ENCODE peak calls at places on chromosomes 16 and 17, in eight cellular contexts. C, B, P, A, U, J, S and X are unnamed samples.

GRCh38 chr17:47720754-47721533 is 12.1 kb upstream of the TBX21 start:
- DNase-seq in S (peak; percentile 41), C (peak; percentile 96), P (peak; percentile 48), U (no peak), A (no peak), J (no peak), B (peak; percentile 90), X (no peak)

GRCh38 chr17:32386844-32387243 is 36.9 kb downstream of the ZNF207 start:
- DNase-seq in S (no peak), U (no peak), C (no peak), B (no peak), A (no peak), J (no peak), P (no peak), X (no peak)

GRCh38 chr16:8565498-8565897 is 24.8 kb downstream of the TMEM114 start:
- DNase-seq in C (no peak), A (no peak), J (no peak), S (no peak), U (no peak), P (no peak), B (no peak), X (no peak)

GRCh38 chr17:36625188-36625587 is 23.8 kb downstream of the MRM1 start:
- DNase-seq in U (no peak), J (no peak), S (no peak), A (no peak), B (no peak), C (no peak), P (no peak), X (no peak)

GRCh38 chr17:65163990-65164495 is 26.9 kb downstream of the RGS9 start:
- DNase-seq in C (peak; percentile 18), J (no peak), A (no peak), S (no peak), P (peak; percentile 66), U (no peak), B (peak; percentile 51), X (no peak)

GRCh38 chr17:1186923-1187771 is 7.4 kb upstream of the ABR start:
- DNase-seq in S (peak; percentile 86), U (no peak), C (peak; percentile 43), P (peak; percentile 84), B (peak; percentile 73), J (peak; percentile 94), A (no peak), X (peak; percentile 61)

GRCh38 chr16:11665071-11665491 is 3.2 kb upstream of the SNN start:
- DNase-seq in S (no peak), P (no peak), A (no peak), J (peak; percentile 62), U (no peak), C (no peak), B (no peak), X (no peak)

GRCh38 chr16:24668481-24669001 is 60.9 kb upstream of the TNRC6A start:
- DNase-seq in U (no peak), A (peak; percentile 33), J (peak; percentile 45), B (peak; percentile 50), S (no peak), C (no peak), P (peak; percentile 57), X (no peak)

GRCh38 chr17:13704333-13704732 is 102.6 kb upstream of the HS3ST3A1 start:
- DNase-seq in C (no peak), S (no peak), U (no peak), A (no peak), P (peak; percentile 73), J (no peak), B (no peak), X (no peak)

GRCh38 chr16:31352344-31353115 is 2.4 kb upstream of the ITGAX start:
- DNase-seq in J (no peak), P (no peak), U (no peak), A (no peak), B (peak; percentile 45), C (no peak), S (no peak), X (no peak)

GRCh38 chr17:44307387-44308186 is 814 bp upstream of the RUNDC3A start:
- DNase-seq in C (no peak), B (no peak), P (peak; percentile 37), U (peak; percentile 41), J (no peak), A (no peak), S (peak; percentile 67), X (peak; percentile 55)

GRCh38 chr16:77723108-77723514 is 797 bp downstream of the NUDT7 start:
- DNase-seq in B (no peak), C (no peak), S (no peak), P (peak; percentile 31), J (peak; percentile 55), U (no peak), A (no peak), X (no peak)

GRCh38 chr16:23185661-23186060 is 3.1 kb downstream of the SCNN1G start:
- DNase-seq in B (no peak), C (no peak), S (no peak), A (no peak), P (no peak), J (no peak), U (no peak), X (no peak)

GRCh38 chr17:57211010-57211411 is 45.3 kb upstream of the MSI2 start:
- DNase-seq in A (no peak), S (no peak), J (no peak), P (no peak), B (no peak), C (no peak), U (no peak), X (no peak)

GRCh38 chr16:27617678-27618077 is 67.7 kb downstream of the KATNIP start:
- DNase-seq in U (no peak), J (no peak), A (no peak), C (no peak), B (no peak), P (no peak), S (no peak), X (no peak)

GRCh38 chr17:82926716-82927115 is 86.9 kb upstream of the ZNF750 start:
- DNase-seq in J (peak; percentile 25), U (no peak), A (no peak), P (no peak), C (no peak), B (no peak), S (no peak), X (no peak)

GRCh38 chr17:32323784-32324590 is 18.0 kb downstream of the C17orf75 start:
- DNase-seq in A (no peak), S (no peak), P (peak; percentile 34), J (no peak), U (no peak), B (no peak), C (no peak), X (no peak)

GRCh38 chr17:46877466-46877865 is 26.1 kb downstream of the WNT9B start:
- DNase-seq in J (no peak), U (no peak), P (no peak), S (no peak), C (no peak), B (no peak), A (no peak), X (no peak)

GRCh38 chr17:31841850-31842415 is 17.1 kb downstream of the COPRS start:
- DNase-seq in B (no peak), P (no peak), J (no peak), U (no peak), A (no peak), C (no peak), S (no peak), X (no peak)

GRCh38 chr17:46822388-46822921 is 4.0 kb upstream of the WNT3 start:
- DNase-seq in C (no peak), A (no peak), B (no peak), U (no peak), J (no peak), P (no peak), S (peak; percentile 43), X (no peak)

GRCh38 chr16:4694664-4695451 is 1.5 kb downstream of the NUDT16L1 start:
- DNase-seq in A (no peak), B (no peak), P (no peak), S (no peak), J (peak; percentile 88), C (no peak), U (no peak), X (no peak)

GRCh38 chr16:30805370-30806169 is 18.6 kb upstream of the ZNF629 start:
- DNase-seq in P (peak; percentile 81), S (peak; percentile 80), B (peak; percentile 45), A (peak; percentile 20), J (peak; percentile 97), C (peak; percentile 24), U (peak; percentile 56), X (peak; percentile 84)

GRCh38 chr16:62170642-62171041 is 134.4 kb upstream of the CDH8 start:
- DNase-seq in J (no peak), U (no peak), A (no peak), C (no peak), P (no peak), S (no peak), B (no peak), X (no peak)

GRCh38 chr17:37717627-37718382 is 27.1 kb downstream of the HNF1B start:
- DNase-seq in J (no peak), A (no peak), U (no peak), P (no peak), S (no peak), B (no peak), C (no peak), X (no peak)

GRCh38 chr16:11560701-11561439 is 25.8 kb downstream of the LITAF start:
- DNase-seq in U (no peak), A (no peak), S (no peak), P (peak; percentile 84), B (no peak), J (peak; percentile 68), C (peak; percentile 46), X (no peak)

GRCh38 chr17:48642059-48642842 is 16.1 kb upstream of the HOXB9 start:
- DNase-seq in A (no peak), C (no peak), S (peak; percentile 3), J (no peak), U (no peak), B (no peak), P (no peak), X (no peak)

GRCh38 chr17:14942511-14943185 is 322.5 kb downstream of the PMP22 start:
- DNase-seq in C (no peak), S (no peak), B (no peak), A (no peak), P (peak; percentile 83), J (no peak), U (no peak), X (no peak)

GRCh38 chr17:45994987-45995386 is 4.1 kb upstream of the STH start:
- DNase-seq in C (no peak), A (no peak), P (no peak), S (no peak), U (no peak), B (no peak), J (no peak), X (no peak)

GRCh38 chr16:28189237-28189636 is 22.5 kb downstream of the XPO6 start:
- DNase-seq in J (peak; percentile 50), S (no peak), B (no peak), P (peak; percentile 54), C (no peak), U (no peak), A (no peak), X (no peak)

GRCh38 chr16:4780235-4780634 is 7.9 kb downstream of the SEPTIN12 start:
- DNase-seq in U (no peak), C (no peak), J (no peak), P (peak; percentile 45), A (no peak), B (no peak), S (no peak), X (no peak)

GRCh38 chr16:19001788-19002187 is 18.1 kb downstream of the TMC7 start:
- DNase-seq in A (no peak), P (peak; percentile 75), J (no peak), S (no peak), C (no peak), B (no peak), U (no peak), X (no peak)

GRCh38 chr16:89409161-89409711 is 81.1 kb downstream of the ANKRD11 start:
- DNase-seq in S (no peak), B (no peak), C (peak; percentile 53), A (no peak), J (no peak), P (peak; percentile 49), U (no peak), X (no peak)

GRCh38 chr16:86975445-86975844 is 341.7 kb downstream of the C16orf95 start:
- DNase-seq in U (no peak), J (no peak), P (peak; percentile 88), B (no peak), S (no peak), C (no peak), A (peak; percentile 45), X (no peak)

GRCh38 chr16:23132921-23133532 is 16.2 kb downstream of the USP31 start:
- DNase-seq in C (no peak), P (no peak), J (peak; percentile 70), B (no peak), S (no peak), A (no peak), U (no peak), X (no peak)